ENCODE peak calls at places on chromosome 21, in four cellular contexts. K is K562, R is uterus, D is lower lobe of right lung. P is an unnamed sample.

GRCh38 chr21:38388219-38388618 is 110.1 kb downstream of the ERG start:
- DNase-seq in K (no peak), R (no peak), D (no peak), P (no peak)

GRCh38 chr21:45417256-45417950 is 12.4 kb downstream of the COL18A1 start:
- DNase-seq in K (no peak), R (no peak), D (peak; percentile 40), P (no peak)

GRCh38 chr21:37704751-37705150 is 211.5 kb downstream of the KCNJ6 start:
- DNase-seq in K (no peak), R (no peak), D (no peak), P (no peak)

GRCh38 chr21:45310446-45310845 is 22.8 kb upstream of the POFUT2 start:
- DNase-seq in R (no peak), D (peak; percentile 30), K (no peak), P (no peak)

GRCh38 chr21:36902331-36902730 is 64.1 kb downstream of the HLCS start:
- DNase-seq in K (no peak), R (no peak), D (no peak), P (no peak)

GRCh38 chr21:14630556-14631069 is 84.5 kb upstream of the SAMSN1 start:
- DNase-seq in R (no peak), K (no peak), D (no peak), P (no peak)

GRCh38 chr21:22609802-22610201 is 1611.6 kb downstream of the NCAM2 start:
- DNase-seq in R (no peak), K (no peak), D (no peak), P (no peak)

GRCh38 chr21:44988607-44989537 is 49.0 kb downstream of the SLX9 start:
- DNase-seq in D (peak; percentile 30), R (no peak), K (no peak), P (no peak)

GRCh38 chr21:45074048-45074817 is at the start of gene ADARB1:
- DNase-seq in D (peak; percentile 74), K (peak; percentile 97), R (peak; percentile 66), P (peak; percentile 43)

GRCh38 chr21:16837319-16837718 is 675.5 kb upstream of the CXADR start:
- DNase-seq in D (no peak), R (no peak), K (no peak), P (no peak)

GRCh38 chr21:38037416-38037815 is 121.2 kb upstream of the KCNJ6 start:
- DNase-seq in R (no peak), D (no peak), K (no peak), P (no peak)

GRCh38 chr21:39840373-39841097 is 26.7 kb upstream of the PCP4 start:
- DNase-seq in R (no peak), D (no peak), K (no peak), P (no peak)

GRCh38 chr21:17387030-17387617 is 125.7 kb upstream of the CXADR start:
- DNase-seq in D (no peak), R (peak; percentile 18), K (peak; percentile 43), P (no peak)

GRCh38 chr21:36350282-36350910 is 30.4 kb downstream of the MORC3 start:
- DNase-seq in R (no peak), K (no peak), D (no peak), P (no peak)

GRCh38 chr21:33540711-33541104 is 1.2 kb downstream of the GART start:
- DNase-seq in D (no peak), R (no peak), K (no peak), P (no peak)

GRCh38 chr21:25578070-25578961 is 29.0 kb downstream of the MRPL39 start:
- DNase-seq in K (no peak), D (no peak), R (no peak), P (no peak)

GRCh38 chr21:37087188-37087587 is 14.1 kb downstream of the TTC3 start:
- DNase-seq in R (no peak), D (no peak), K (no peak), P (no peak)

GRCh38 chr21:32184059-32184458 is 94.8 kb downstream of the MIS18A start:
- DNase-seq in R (no peak), K (no peak), D (no peak), P (no peak)

GRCh38 chr21:36075171-36075570 is 5.3 kb downstream of the CBR1 start:
- DNase-seq in K (no peak), D (no peak), R (no peak), P (no peak)

GRCh38 chr21:19792004-19792403 is 1206.2 kb upstream of the NCAM2 start:
- DNase-seq in R (no peak), K (no peak), D (no peak), P (no peak)
- H3K4me1 ChIP-seq in R (no peaks in the 10 kb centered on the region), K (no peaks in the 10 kb centered on the region), D (no peaks in the 10 kb centered on the region), P (no peaks in the 10 kb centered on the region)

GRCh38 chr21:27291006-27291405 is 324.1 kb upstream of the ADAMTS5 start:
- DNase-seq in K (no peak), D (no peak), R (no peak), P (no peak)
- H3K9me3 ChIP-seq in K (no peaks in the 10 kb centered on the region), D (no peaks in the 10 kb centered on the region), R (no peaks in the 10 kb centered on the region), P (no peaks in the 10 kb centered on the region)

GRCh38 chr21:35004289-35004688 is 44.8 kb downstream of the RUNX1 start:
- DNase-seq in K (no peak), D (no peak), R (no peak), P (no peak)
- H3K4me1 ChIP-seq in K (peaks cover 3% of the 10 kb centered on the region), D (peaks cover 4% of the 10 kb centered on the region), R (no peaks in the 10 kb centered on the region), P (peaks cover 31% of the 10 kb centered on the region)

DNA sequence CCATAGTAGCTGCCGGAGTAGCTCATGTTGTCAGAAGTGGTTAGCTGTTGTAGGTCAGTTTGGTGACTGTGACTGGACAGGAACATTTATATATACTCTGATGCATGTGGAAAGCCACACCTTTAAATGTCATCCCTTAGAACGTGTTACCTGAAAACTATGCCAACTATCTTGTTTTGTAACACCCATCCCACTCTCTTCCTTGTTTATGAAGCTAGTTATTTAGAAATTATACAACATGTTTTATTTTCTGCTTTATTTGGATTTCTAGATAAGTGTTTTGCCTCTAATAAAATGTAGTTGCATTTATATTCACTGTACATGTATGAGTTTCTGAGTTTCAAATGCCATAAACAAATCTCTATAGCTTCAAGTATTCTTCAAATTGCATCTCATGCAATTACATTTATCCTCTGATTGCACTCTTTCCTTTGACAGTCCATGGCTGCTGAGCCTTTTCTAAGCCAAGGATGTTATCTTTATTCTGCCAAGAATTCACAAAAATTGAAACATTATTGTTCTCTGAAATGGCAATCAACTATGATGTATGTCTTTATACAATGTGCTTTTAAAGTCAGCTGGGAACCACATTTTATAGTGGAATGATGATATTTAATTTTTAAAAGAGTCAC is at the start of gene KRTAP19-7:
- DNase-seq in K (no peak), R (no peak), D (no peak), P (no peak)
- H3K9me3 ChIP-seq in K (no peaks in the 10 kb centered on the region), R (no peaks in the 10 kb centered on the region), D (no peaks in the 10 kb centered on the region), P (no peaks in the 10 kb centered on the region)

GRCh38 chr21:29145354-29145782 is 14.9 kb downstream of the MAP3K7CL start:
- DNase-seq in D (no peak), K (no peak), R (no peak), P (no peak)
- H3K4me1 ChIP-seq in D (peaks cover 24% of the 10 kb centered on the region), K (no peaks in the 10 kb centered on the region), R (peaks cover 6% of the 10 kb centered on the region), P (no peaks in the 10 kb centered on the region)

DNA sequence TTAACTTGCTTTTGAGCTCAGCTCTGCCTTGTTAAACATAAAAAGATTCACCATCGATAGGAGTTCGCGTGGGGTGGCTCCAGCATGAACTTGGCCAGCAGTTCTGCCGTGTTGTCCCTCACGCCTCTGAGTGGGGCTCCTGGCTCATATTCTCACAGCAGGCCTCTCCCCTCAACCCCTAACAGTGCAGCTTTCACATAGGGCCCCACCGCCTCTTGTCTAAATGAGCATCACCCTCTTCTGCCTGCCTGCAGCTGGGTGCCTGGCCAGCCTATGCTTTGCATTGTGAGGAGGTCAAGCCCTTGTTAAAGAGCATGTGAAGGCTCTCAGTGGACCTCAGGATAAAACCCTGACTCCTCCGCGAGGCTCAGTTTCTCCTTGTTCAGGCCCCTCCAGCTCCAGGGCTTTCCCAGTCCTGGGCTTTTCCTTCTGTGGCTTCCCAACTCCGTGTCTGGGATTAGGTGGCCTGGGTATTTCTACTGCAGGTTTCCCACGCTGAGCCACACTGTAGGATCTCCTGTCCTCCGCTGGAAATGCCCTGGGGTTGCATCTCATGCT is 34.8 kb downstream of the CRYAA start:
- DNase-seq in D (no peak), R (no peak), K (no peak), P (no peak)
- H3K9me3 ChIP-seq in D (peaks cover 19% of the 10 kb centered on the region), R (no peaks in the 10 kb centered on the region), K (peaks cover 5% of the 10 kb centered on the region), P (no peaks in the 10 kb centered on the region)

DNA sequence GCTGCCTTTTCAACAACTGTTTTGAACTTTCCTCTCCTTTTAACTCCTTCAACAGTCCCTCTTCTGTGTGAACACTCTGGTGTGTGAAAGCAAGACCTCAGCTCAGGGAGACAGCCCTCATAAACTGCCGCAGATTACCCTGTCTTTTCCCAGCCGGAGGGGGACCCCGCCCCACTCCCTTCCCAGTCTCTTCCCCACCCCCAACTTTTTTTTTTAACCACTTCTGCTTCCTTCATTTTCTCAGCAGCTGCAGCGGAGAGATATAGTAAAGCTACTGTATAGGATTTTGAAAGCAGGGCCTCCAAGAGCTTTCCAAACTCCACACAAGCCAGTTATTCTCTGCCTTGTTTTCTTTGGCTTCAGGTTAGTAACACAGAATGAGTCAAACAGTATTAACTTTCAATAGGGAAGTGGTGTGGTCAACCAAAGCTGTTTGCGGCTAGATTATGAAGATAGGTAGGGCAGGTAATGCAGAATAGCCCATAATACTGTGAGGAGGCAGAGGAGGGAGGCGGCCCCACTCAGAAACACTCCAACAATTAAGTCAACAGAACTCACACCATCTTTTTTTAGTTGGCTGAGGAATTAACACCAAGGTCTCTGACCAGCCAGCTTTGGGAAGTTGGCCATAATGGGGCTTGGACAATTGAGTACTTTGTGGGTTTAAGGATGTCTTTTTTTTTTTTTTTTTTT is 176.9 kb downstream of the CLIC6 start:
- DNase-seq in R (no peak), K (no peak), D (peak; percentile 68), P (peak; percentile 24)
- H3K4me1 ChIP-seq in R (no peaks in the 10 kb centered on the region), K (no peaks in the 10 kb centered on the region), D (peaks cover 72% of the 10 kb centered on the region), P (peaks cover 10% of the 10 kb centered on the region)

GRCh38 chr21:42653492-42654061 is at the start of gene PDE9A:
- DNase-seq in D (peak; percentile 49), K (peak; percentile 79), R (peak; percentile 41), P (no peak)

GRCh38 chr21:42650441-42651421 is 2.7 kb upstream of the PDE9A start:
- DNase-seq in R (no peak), K (no peak), D (no peak), P (no peak)

GRCh38 chr21:42650033-42650370 is 3.4 kb upstream of the PDE9A start:
- DNase-seq in D (no peak), K (no peak), R (no peak), P (no peak)

GRCh38 chr21:42652527-42653491 is 612 bp upstream of the PDE9A start:
- DNase-seq in K (peak; percentile 60), D (peak; percentile 84), R (peak; percentile 56), P (no peak)

GRCh38 chr21:42651515-42652401 is 1.7 kb upstream of the PDE9A start:
- DNase-seq in K (no peak), D (peak; percentile 34), R (no peak), P (no peak)
- H3K9me3 ChIP-seq in K (no peaks in the 10 kb centered on the region), D (no peaks in the 10 kb centered on the region), R (no peaks in the 10 kb centered on the region), P (no peaks in the 10 kb centered on the region)

DNA sequence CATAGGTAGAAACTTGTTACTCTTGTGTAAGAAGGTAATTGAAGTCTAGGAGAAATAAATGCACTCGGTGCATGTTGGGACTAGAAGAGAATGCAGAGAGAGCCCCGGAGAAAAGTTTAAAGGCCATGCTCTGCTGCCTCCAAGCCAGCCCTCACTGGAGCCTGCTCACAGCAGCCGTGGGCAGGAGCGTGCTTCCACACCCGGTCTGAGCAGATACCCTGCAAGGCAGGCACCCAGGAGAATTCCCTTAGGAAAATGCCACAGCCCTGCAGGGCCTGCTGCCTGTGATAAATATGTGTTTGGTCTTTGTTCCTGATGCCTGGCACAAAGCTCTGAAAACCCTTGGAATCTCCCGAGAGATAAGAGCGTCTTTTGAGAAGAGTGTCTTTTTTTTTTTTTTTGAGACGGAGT is 22.8 kb downstream of the C2CD2 start:
- DNase-seq in D (no peak), R (no peak), K (no peak), P (no peak)
- H3K4me1 ChIP-seq in D (peaks cover 64% of the 10 kb centered on the region), R (no peaks in the 10 kb centered on the region), K (peaks cover 23% of the 10 kb centered on the region), P (no peaks in the 10 kb centered on the region)

P was measured in effector memory CD4-positive, alpha-beta T cell.